ENCODE peak calls at places on chromosomes 16 and 17, in six cellular contexts. One of them, this sample, is unnamed.

GRCh38 chr16:10616744-10617640 is 36.6 kb upstream of the EMP2 start:
- DNase-seq in effector CD4-positive, alpha-beta T cell: no peak
- DNase-seq in naive thymus-derived CD8-positive, alpha-beta T cell: no peak
- DNase-seq in fibroblast of lung: peak
- DNase-seq in NCI-H1105: peak
- DNase-seq in fibroblast of the conjunctiva: peak
- DNase-seq in this sample: peak

GRCh38 chr17:76995352-76996105 is 127.3 kb downstream of the MGAT5B start:
- DNase-seq in effector CD4-positive, alpha-beta T cell: no peak
- DNase-seq in naive thymus-derived CD8-positive, alpha-beta T cell: no peak
- DNase-seq in fibroblast of lung: no peak
- DNase-seq in NCI-H1105: no peak
- DNase-seq in fibroblast of the conjunctiva: no peak
- DNase-seq in this sample: no peak

GRCh38 chr17:49548051-49548505 is 27.6 kb upstream of the NXPH3 start:
- DNase-seq in effector CD4-positive, alpha-beta T cell: no peak
- DNase-seq in naive thymus-derived CD8-positive, alpha-beta T cell: no peak
- DNase-seq in fibroblast of lung: no peak
- DNase-seq in NCI-H1105: no peak
- DNase-seq in fibroblast of the conjunctiva: no peak
- DNase-seq in this sample: no peak

GRCh38 chr17:48530208-48530886 is 464 bp downstream of the HOXB1 start:
- DNase-seq in effector CD4-positive, alpha-beta T cell: no peak
- DNase-seq in naive thymus-derived CD8-positive, alpha-beta T cell: no peak
- DNase-seq in fibroblast of lung: no peak
- DNase-seq in NCI-H1105: no peak
- DNase-seq in fibroblast of the conjunctiva: no peak
- DNase-seq in this sample: no peak

GRCh38 chr17:38425744-38426143 is 2.5 kb upstream of the ARHGAP23 start:
- DNase-seq in effector CD4-positive, alpha-beta T cell: no peak
- DNase-seq in naive thymus-derived CD8-positive, alpha-beta T cell: no peak
- DNase-seq in fibroblast of lung: no peak
- DNase-seq in NCI-H1105: no peak
- DNase-seq in fibroblast of the conjunctiva: no peak
- DNase-seq in this sample: no peak

GRCh38 chr17:76502326-76503211 is 1.3 kb upstream of the RHBDF2 start:
- DNase-seq in effector CD4-positive, alpha-beta T cell: no peak
- DNase-seq in naive thymus-derived CD8-positive, alpha-beta T cell: no peak
- DNase-seq in fibroblast of lung: no peak
- DNase-seq in NCI-H1105: no peak
- DNase-seq in fibroblast of the conjunctiva: no peak
- DNase-seq in this sample: no peak

GRCh38 chr16:67481561-67482259 is 753 bp upstream of the ATP6V0D1 start:
- DNase-seq in effector CD4-positive, alpha-beta T cell: peak
- DNase-seq in naive thymus-derived CD8-positive, alpha-beta T cell: peak
- DNase-seq in fibroblast of lung: peak
- DNase-seq in NCI-H1105: no peak
- DNase-seq in fibroblast of the conjunctiva: no peak
- DNase-seq in this sample: no peak

GRCh38 chr16:3922241-3922640 is 41.7 kb upstream of the CREBBP start:
- DNase-seq in effector CD4-positive, alpha-beta T cell: no peak
- DNase-seq in naive thymus-derived CD8-positive, alpha-beta T cell: no peak
- DNase-seq in fibroblast of lung: no peak
- DNase-seq in NCI-H1105: no peak
- DNase-seq in fibroblast of the conjunctiva: no peak
- DNase-seq in this sample: no peak

GRCh38 chr16:50183316-50183715 is 30.2 kb downstream of the TENT4B start:
- DNase-seq in effector CD4-positive, alpha-beta T cell: no peak
- DNase-seq in naive thymus-derived CD8-positive, alpha-beta T cell: no peak
- DNase-seq in fibroblast of lung: peak
- DNase-seq in NCI-H1105: no peak
- DNase-seq in fibroblast of the conjunctiva: no peak
- DNase-seq in this sample: peak

GRCh38 chr16:49456763-49457162 is 83.2 kb downstream of the C16orf78 start:
- DNase-seq in effector CD4-positive, alpha-beta T cell: no peak
- DNase-seq in naive thymus-derived CD8-positive, alpha-beta T cell: no peak
- DNase-seq in fibroblast of lung: no peak
- DNase-seq in NCI-H1105: no peak
- DNase-seq in fibroblast of the conjunctiva: no peak
- DNase-seq in this sample: no peak

GRCh38 chr17:81252336-81253329 is 13.5 kb downstream of the NDUFAF8 start:
- DNase-seq in effector CD4-positive, alpha-beta T cell: no peak
- DNase-seq in naive thymus-derived CD8-positive, alpha-beta T cell: no peak
- DNase-seq in fibroblast of lung: no peak
- DNase-seq in NCI-H1105: no peak
- DNase-seq in fibroblast of the conjunctiva: no peak
- DNase-seq in this sample: no peak

GRCh38 chr16:35754391-35755369 is 2295.3 kb downstream of the TP53TG3F start:
- DNase-seq in effector CD4-positive, alpha-beta T cell: no peak
- DNase-seq in naive thymus-derived CD8-positive, alpha-beta T cell: no peak
- DNase-seq in fibroblast of lung: no peak
- DNase-seq in NCI-H1105: no peak
- DNase-seq in fibroblast of the conjunctiva: no peak
- DNase-seq in this sample: no peak

GRCh38 chr17:64978138-64978537 is 58.9 kb upstream of the LRRC37A3 start:
- DNase-seq in effector CD4-positive, alpha-beta T cell: no peak
- DNase-seq in naive thymus-derived CD8-positive, alpha-beta T cell: no peak
- DNase-seq in fibroblast of lung: no peak
- DNase-seq in NCI-H1105: no peak
- DNase-seq in fibroblast of the conjunctiva: no peak
- DNase-seq in this sample: no peak

GRCh38 chr16:24918641-24919040 is 72.9 kb downstream of the SLC5A11 start:
- DNase-seq in effector CD4-positive, alpha-beta T cell: no peak
- DNase-seq in naive thymus-derived CD8-positive, alpha-beta T cell: no peak
- DNase-seq in fibroblast of lung: no peak
- DNase-seq in NCI-H1105: no peak
- DNase-seq in fibroblast of the conjunctiva: no peak
- DNase-seq in this sample: no peak

GRCh38 chr17:82349287-82349701 is 9.8 kb upstream of the TEX19 start:
- DNase-seq in effector CD4-positive, alpha-beta T cell: no peak
- DNase-seq in naive thymus-derived CD8-positive, alpha-beta T cell: no peak
- DNase-seq in fibroblast of lung: no peak
- DNase-seq in NCI-H1105: no peak
- DNase-seq in fibroblast of the conjunctiva: peak
- DNase-seq in this sample: peak

GRCh38 chr16:11914759-11915643 is 755 bp downstream of the GSPT1 start:
- DNase-seq in effector CD4-positive, alpha-beta T cell: peak
- DNase-seq in naive thymus-derived CD8-positive, alpha-beta T cell: no peak
- DNase-seq in fibroblast of lung: peak
- DNase-seq in NCI-H1105: no peak
- DNase-seq in fibroblast of the conjunctiva: no peak
- DNase-seq in this sample: peak

GRCh38 chr17:45995617-45996270 is 3.3 kb upstream of the STH start:
- DNase-seq in effector CD4-positive, alpha-beta T cell: no peak
- DNase-seq in naive thymus-derived CD8-positive, alpha-beta T cell: peak
- DNase-seq in fibroblast of lung: peak
- DNase-seq in NCI-H1105: no peak
- DNase-seq in fibroblast of the conjunctiva: no peak
- DNase-seq in this sample: no peak

GRCh38 chr16:69619514-69619913 is 53.7 kb downstream of the NFAT5 start:
- DNase-seq in effector CD4-positive, alpha-beta T cell: no peak
- DNase-seq in naive thymus-derived CD8-positive, alpha-beta T cell: no peak
- DNase-seq in fibroblast of lung: no peak
- DNase-seq in NCI-H1105: no peak
- DNase-seq in fibroblast of the conjunctiva: no peak
- DNase-seq in this sample: peak

GRCh38 chr16:13148836-13149235 is 247.4 kb downstream of the SHISA9 start:
- DNase-seq in effector CD4-positive, alpha-beta T cell: no peak
- DNase-seq in naive thymus-derived CD8-positive, alpha-beta T cell: no peak
- DNase-seq in fibroblast of lung: no peak
- DNase-seq in NCI-H1105: no peak
- DNase-seq in fibroblast of the conjunctiva: no peak
- DNase-seq in this sample: no peak

GRCh38 chr17:7173687-7174602 is 5.2 kb downstream of the ASGR1 start:
- DNase-seq in effector CD4-positive, alpha-beta T cell: peak
- DNase-seq in naive thymus-derived CD8-positive, alpha-beta T cell: peak
- DNase-seq in fibroblast of lung: no peak
- DNase-seq in NCI-H1105: no peak
- DNase-seq in fibroblast of the conjunctiva: no peak
- DNase-seq in this sample: no peak

GRCh38 chr17:74466111-74466784 is at the start of gene CD300A:
- DNase-seq in effector CD4-positive, alpha-beta T cell: no peak
- DNase-seq in naive thymus-derived CD8-positive, alpha-beta T cell: peak
- DNase-seq in fibroblast of lung: no peak
- DNase-seq in NCI-H1105: no peak
- DNase-seq in fibroblast of the conjunctiva: no peak
- DNase-seq in this sample: no peak

GRCh38 chr17:59287452-59287851 is 44.0 kb upstream of the YPEL2 start:
- DNase-seq in effector CD4-positive, alpha-beta T cell: no peak
- DNase-seq in naive thymus-derived CD8-positive, alpha-beta T cell: no peak
- DNase-seq in fibroblast of lung: peak
- DNase-seq in NCI-H1105: no peak
- DNase-seq in fibroblast of the conjunctiva: no peak
- DNase-seq in this sample: no peak

GRCh38 chr17:29400818-29401217 is 10.7 kb downstream of the TAOK1 start:
- DNase-seq in effector CD4-positive, alpha-beta T cell: no peak
- DNase-seq in naive thymus-derived CD8-positive, alpha-beta T cell: no peak
- DNase-seq in fibroblast of lung: no peak
- DNase-seq in NCI-H1105: no peak
- DNase-seq in fibroblast of the conjunctiva: no peak
- DNase-seq in this sample: no peak

GRCh38 chr17:72121164-72122001 is 563 bp downstream of the SOX9 start:
- DNase-seq in effector CD4-positive, alpha-beta T cell: no peak
- DNase-seq in naive thymus-derived CD8-positive, alpha-beta T cell: no peak
- DNase-seq in fibroblast of lung: peak
- DNase-seq in NCI-H1105: peak
- DNase-seq in fibroblast of the conjunctiva: no peak
- DNase-seq in this sample: peak

GRCh38 chr17:28466001-28466400 is 7.4 kb upstream of the SLC13A2 start:
- DNase-seq in effector CD4-positive, alpha-beta T cell: no peak
- DNase-seq in naive thymus-derived CD8-positive, alpha-beta T cell: no peak
- DNase-seq in fibroblast of lung: no peak
- DNase-seq in NCI-H1105: no peak
- DNase-seq in fibroblast of the conjunctiva: no peak
- DNase-seq in this sample: no peak

GRCh38 chr17:37830151-37830993 is 85.5 kb upstream of the HNF1B start:
- DNase-seq in effector CD4-positive, alpha-beta T cell: no peak
- DNase-seq in naive thymus-derived CD8-positive, alpha-beta T cell: no peak
- DNase-seq in fibroblast of lung: no peak
- DNase-seq in NCI-H1105: no peak
- DNase-seq in fibroblast of the conjunctiva: no peak
- DNase-seq in this sample: no peak

GRCh38 chr16:29736764-29737163 is 9.0 kb downstream of the C16orf54 start:
- DNase-seq in effector CD4-positive, alpha-beta T cell: no peak
- DNase-seq in naive thymus-derived CD8-positive, alpha-beta T cell: no peak
- DNase-seq in fibroblast of lung: no peak
- DNase-seq in NCI-H1105: no peak
- DNase-seq in fibroblast of the conjunctiva: no peak
- DNase-seq in this sample: no peak